ENCODE peak calls at places on chromosome 1, in four cellular contexts. L is astrocyte of the spinal cord, J is right lobe of liver, Y is activated B cell treated with CpG ODN at 0.5 μM for 24 hours. V is an unnamed sample.

GRCh38 chr1:76770979-76771378 is 96.3 kb upstream of the ST6GALNAC5 start:
- DNase-seq in L (no peak), J (no peak), Y (no peak), V (no peak)

GRCh38 chr1:186306533-186306932 is 68.5 kb downstream of the TPR start:
- DNase-seq in L (no peak), J (no peak), Y (no peak), V (no peak)

GRCh38 chr1:36885537-36886441 is 148.5 kb downstream of the GRIK3 start:
- DNase-seq in L (no peak), J (no peak), Y (no peak), V (no peak)

GRCh38 chr1:207863893-207864535 is 46.9 kb downstream of the CD34 start:
- DNase-seq in L (no peak), J (no peak), Y (no peak), V (peak)

GRCh38 chr1:17565551-17565971 is 26.1 kb downstream of the ARHGEF10L start:
- DNase-seq in L (no peak), J (peak), Y (no peak), V (no peak)

GRCh38 chr1:25610822-25611630 is 5.6 kb upstream of the MAN1C1 start:
- DNase-seq in L (no peak), J (no peak), Y (no peak), V (no peak)

GRCh38 chr1:173127369-173128307 is 76.9 kb upstream of the TNFSF18 start:
- DNase-seq in L (no peak), J (no peak), Y (no peak), V (no peak)

GRCh38 chr1:155287987-155288543 is 10.8 kb downstream of the HCN3 start:
- DNase-seq in L (no peak), J (no peak), Y (no peak), V (no peak)

GRCh38 chr1:28971980-28972771 is 57.8 kb downstream of the EPB41 start:
- DNase-seq in L (peak), J (no peak), Y (no peak), V (no peak)

GRCh38 chr1:1045129-1045528 is 25.2 kb downstream of the AGRN start:
- DNase-seq in L (no peak), J (no peak), Y (no peak), V (no peak)

GRCh38 chr1:62064831-62065230 is 129.8 kb upstream of the L1TD1 start:
- DNase-seq in L (no peak), J (no peak), Y (no peak), V (no peak)

GRCh38 chr1:154696001-154696400 is 88.0 kb upstream of the ADAR start:
- DNase-seq in L (no peak), J (no peak), Y (no peak), V (no peak)

GRCh38 chr1:152870831-152871730 is 7.0 kb upstream of the SMCP start:
- DNase-seq in L (peak), J (no peak), Y (no peak), V (no peak)

GRCh38 chr1:184743062-184743756 is 11.4 kb downstream of the EDEM3 start:
- DNase-seq in L (no peak), J (no peak), Y (no peak), V (peak)

GRCh38 chr1:21869620-21870121 is 57.6 kb downstream of the LDLRAD2 start:
- DNase-seq in L (peak), J (peak), Y (no peak), V (no peak)

GRCh38 chr1:33424205-33424604 is 6.7 kb downstream of the PHC2 start:
- DNase-seq in L (peak), J (no peak), Y (no peak), V (no peak)

GRCh38 chr1:181092883-181093282 is 4.4 kb downstream of the IER5 start:
- DNase-seq in L (no peak), J (no peak), Y (no peak), V (no peak)
- TF ChIP-seq CTCF in L (no peak), J (no peak), Y (no peak), V (no peak)

GRCh38 chr1:197951089-197951488 is 33.9 kb downstream of the LHX9 start:
- DNase-seq in L (no peak), J (no peak), Y (no peak), V (no peak)
- TF ChIP-seq CTCF in L (no peak), J (no peak), Y (no peak), V (no peak)

DNA sequence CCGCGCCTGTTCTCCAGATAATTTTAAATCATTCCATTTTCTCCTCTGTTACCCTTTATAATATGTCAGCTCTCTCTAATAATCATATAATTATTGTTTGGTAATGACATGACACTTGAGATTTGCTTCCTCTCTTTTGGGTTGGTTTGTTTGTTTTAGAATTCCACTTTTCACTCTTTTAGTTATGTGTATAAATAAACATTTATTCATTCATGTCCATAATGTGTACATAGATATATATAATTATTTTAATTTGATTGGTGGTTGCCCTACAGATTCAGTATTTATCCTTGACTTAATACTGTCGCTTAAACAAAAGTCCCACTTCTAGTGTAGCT is 93.4 kb upstream of the FMN2 start:
- DNase-seq in L (no peak), J (no peak), Y (no peak), V (no peak)
- TF ChIP-seq CTCF in L (no peak), J (no peak), Y (no peak), V (no peak)

GRCh38 chr1:85894651-85895050 is 186.4 kb upstream of the ZNHIT6 start:
- DNase-seq in L (peak), J (peak), Y (no peak), V (peak)
- TF ChIP-seq CTCF in L (peak), J (peak), Y (no peak), V (peak)

GRCh38 chr1:6163191-6163972 is 16.7 kb downstream of the CHD5 start:
- DNase-seq in L (no peak), J (no peak), Y (no peak), V (no peak)

GRCh38 chr1:6162341-6162740 is 17.8 kb downstream of the CHD5 start:
- DNase-seq in L (no peak), J (no peak), Y (no peak), V (no peak)

GRCh38 chr1:6165027-6165426 is 15.1 kb downstream of the CHD5 start:
- DNase-seq in L (no peak), J (no peak), Y (no peak), V (no peak)

GRCh38 chr1:6163973-6164617 is 16.0 kb downstream of the CHD5 start:
- DNase-seq in L (no peak), J (no peak), Y (no peak), V (no peak)

GRCh38 chr1:6162773-6163172 is 17.3 kb downstream of the CHD5 start:
- DNase-seq in L (no peak), J (no peak), Y (no peak), V (no peak)
- TF ChIP-seq CTCF in L (no peak), J (no peak), Y (no peak), V (no peak)

DNA sequence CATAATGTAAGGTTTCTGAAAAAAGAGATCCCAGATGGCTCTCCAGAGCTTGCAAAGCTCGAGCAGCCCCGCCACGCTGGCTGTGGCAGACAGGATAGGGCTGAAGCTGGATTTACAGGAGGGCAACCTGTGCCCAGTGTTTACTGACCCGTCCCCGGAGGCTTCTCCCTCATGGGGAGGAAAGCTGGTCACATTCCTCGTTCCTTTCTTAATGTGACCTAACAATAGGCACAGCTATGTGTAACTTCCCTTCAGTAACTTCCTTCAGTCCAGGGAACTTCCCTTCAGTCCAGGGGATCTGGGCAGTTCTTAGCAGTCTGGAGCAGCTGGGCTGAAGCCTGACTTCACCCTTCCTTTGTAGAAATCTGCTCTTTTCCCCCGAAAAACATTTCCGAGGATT is 7.7 kb downstream of the SLFNL1 start:
- DNase-seq in L (no peak), J (no peak), Y (no peak), V (no peak)
- TF ChIP-seq CTCF in L (no peak), J (no peak), Y (no peak), V (no peak)

GRCh38 chr1:235160965-235161684 is at the start of gene RBM34:
- DNase-seq in L (peak), J (peak), Y (peak), V (peak)
- TF ChIP-seq CTCF in L (peak), J (no peak), Y (no peak), V (no peak)

GRCh38 chr1:43969416-43969745 is 429 bp upstream of the DPH2 start:
- DNase-seq in L (no peak), J (no peak), Y (no peak), V (no peak)

GRCh38 chr1:43970502-43970901 is 692 bp downstream of the DPH2 start:
- DNase-seq in L (no peak), J (no peak), Y (no peak), V (no peak)

GRCh38 chr1:43968348-43968948 is 1.4 kb upstream of the DPH2 start:
- DNase-seq in L (no peak), J (no peak), Y (no peak), V (peak)

GRCh38 chr1:43970911-43971310 is 1.1 kb downstream of the DPH2 start:
- DNase-seq in L (no peak), J (no peak), Y (no peak), V (no peak)

GRCh38 chr1:43969746-43970466 is at the start of gene DPH2:
- DNase-seq in L (peak), J (peak), Y (peak), V (peak)
- TF ChIP-seq CTCF in L (no peak), J (no peak), Y (no peak), V (no peak)

DNA sequence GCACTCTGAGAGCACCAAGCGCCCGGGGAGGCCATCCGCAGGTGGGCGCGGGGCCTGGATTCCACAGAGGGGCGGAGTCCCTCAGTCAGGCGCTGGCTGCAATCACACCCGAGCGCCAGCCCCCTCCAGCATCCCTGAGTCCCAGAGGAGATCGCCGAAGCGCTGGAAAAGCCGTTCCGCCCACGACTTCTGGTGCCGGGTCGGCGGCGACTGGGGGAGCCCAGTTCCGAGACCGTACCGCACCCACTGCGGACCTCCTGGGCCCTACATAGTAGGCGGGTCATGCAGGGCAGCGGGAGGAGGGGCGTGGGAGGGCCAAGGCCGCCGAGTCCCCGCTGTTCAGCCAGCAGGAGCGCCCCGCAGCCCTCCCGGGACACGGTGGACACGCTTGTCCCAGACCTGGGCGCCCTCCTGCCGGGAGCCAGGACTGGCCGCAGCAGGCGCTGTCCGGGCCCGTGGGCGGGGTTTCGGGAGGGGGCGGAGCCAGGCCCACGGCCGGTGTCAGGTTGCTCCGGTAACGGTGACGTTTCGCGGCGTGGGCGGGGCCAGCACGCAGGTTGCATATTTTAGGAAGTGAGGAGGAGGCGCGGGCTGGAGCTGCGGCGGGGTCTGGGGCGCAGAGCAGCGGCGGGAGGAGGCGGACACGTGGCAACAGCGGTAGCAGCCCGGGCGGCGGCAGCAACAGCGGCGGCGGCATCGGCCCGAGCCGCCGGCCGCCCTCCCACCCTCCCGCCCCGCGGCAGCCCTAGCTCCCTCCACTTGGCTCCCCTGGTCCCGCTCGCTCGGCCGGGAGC is at the start of gene ATP1A1:
- DNase-seq in L (peak), J (peak), Y (peak), V (peak)
- TF ChIP-seq CTCF in L (no peak), J (no peak), Y (no peak), V (no peak)